ENCODE peak calls at places on chromosomes 3 and 15, in five cellular contexts. J is fibroblast of lung; O is brain microvascular endothelial cell; L is CD4-positive, alpha-beta T cell; T is aorta. X is an unnamed sample.

GRCh38 chr3:182078929-182079328 is 367.2 kb downstream of the SOX2 start:
- DNase-seq in J (no peak), O (no peak), L (no peak), T (no peak), X (no peak)

GRCh38 chr3:102269401-102269800 is 165.4 kb upstream of the ZPLD1 start:
- DNase-seq in J (no peak), O (no peak), L (no peak), T (no peak), X (no peak)

GRCh38 chr3:192577271-192577670 is 150.1 kb downstream of the FGF12 start:
- DNase-seq in J (no peak), O (no peak), L (no peak), T (no peak), X (no peak)

GRCh38 chr3:128079823-128080222 is 27.6 kb downstream of the SEC61A1 start:
- DNase-seq in J (no peak), O (no peak), L (no peak), T (no peak), X (no peak)

GRCh38 chr3:106176734-106177133 is 307.9 kb upstream of the CBLB start:
- DNase-seq in J (peak; percentile 32), O (no peak), L (peak; percentile 45), T (no peak), X (no peak)

GRCh38 chr3:43180027-43180426 is 74.1 kb upstream of the POMGNT2 start:
- DNase-seq in J (peak; percentile 94), O (peak; percentile 95), L (peak; percentile 28), T (no peak), X (no peak)

GRCh38 chr3:107637416-107638182 is 114.8 kb downstream of the BBX start:
- DNase-seq in J (no peak), O (no peak), L (no peak), T (no peak), X (no peak)

GRCh38 chr15:56064152-56064551 is 70.7 kb upstream of the NEDD4 start:
- DNase-seq in J (no peak), O (no peak), L (no peak), T (no peak), X (no peak)

GRCh38 chr3:46479696-46480095 is 15.0 kb upstream of the LTF start:
- DNase-seq in J (no peak), O (no peak), L (no peak), T (peak; percentile 26), X (no peak)

GRCh38 chr3:111764645-111765091 is 94.4 kb upstream of the PHLDB2 start:
- DNase-seq in J (peak; percentile 52), O (no peak), L (no peak), T (no peak), X (no peak)

GRCh38 chr3:100912571-100912970 is 80.7 kb downstream of the ABI3BP start:
- DNase-seq in J (no peak), O (no peak), L (no peak), T (no peak), X (no peak)

GRCh38 chr3:4398120-4398740 is 68.8 kb downstream of the SUMF1 start:
- DNase-seq in J (peak; percentile 45), O (no peak), L (no peak), T (no peak), X (no peak)

GRCh38 chr3:60399295-60399694 is 852.0 kb downstream of the FHIT start:
- DNase-seq in J (no peak), O (no peak), L (no peak), T (no peak), X (no peak)

GRCh38 chr3:98645039-98645438 is 51.6 kb upstream of the CPOX start:
- DNase-seq in J (no peak), O (no peak), L (no peak), T (no peak), X (no peak)

GRCh38 chr3:35665390-35666055 is 26.2 kb downstream of the ARPP21 start:
- DNase-seq in J (no peak), O (peak; percentile 7), L (no peak), T (no peak), X (no peak)

GRCh38 chr3:99656606-99657005 is 18.2 kb downstream of the COL8A1 start:
- DNase-seq in J (peak; percentile 38), O (no peak), L (no peak), T (no peak), X (no peak)

GRCh38 chr15:73944161-73945099 is 18.2 kb downstream of the LOXL1 start:
- DNase-seq in J (no peak), O (no peak), L (no peak), T (peak; percentile 54), X (no peak)

GRCh38 chr15:35481992-35482391 is 64.0 kb downstream of the DPH6 start:
- DNase-seq in J (peak; percentile 40), O (peak; percentile 67), L (no peak), T (no peak), X (no peak)

GRCh38 chr3:40793739-40794138 is 269.0 kb downstream of the ZNF621 start:
- DNase-seq in J (no peak), O (no peak), L (no peak), T (no peak), X (no peak)

GRCh38 chr3:10883478-10884234 is 67.6 kb downstream of the SLC6A11 start:
- DNase-seq in J (no peak), O (peak; percentile 1), L (no peak), T (no peak), X (no peak)

GRCh38 chr15:48547305-48547704 is 98.2 kb downstream of the FBN1 start:
- DNase-seq in J (peak; percentile 56), O (peak; percentile 90), L (no peak), T (no peak), X (no peak)

GRCh38 chr3:155517907-155518306 is 224.4 kb upstream of the STRIT1 start:
- DNase-seq in J (no peak), O (no peak), L (no peak), T (no peak), X (no peak)

DNA sequence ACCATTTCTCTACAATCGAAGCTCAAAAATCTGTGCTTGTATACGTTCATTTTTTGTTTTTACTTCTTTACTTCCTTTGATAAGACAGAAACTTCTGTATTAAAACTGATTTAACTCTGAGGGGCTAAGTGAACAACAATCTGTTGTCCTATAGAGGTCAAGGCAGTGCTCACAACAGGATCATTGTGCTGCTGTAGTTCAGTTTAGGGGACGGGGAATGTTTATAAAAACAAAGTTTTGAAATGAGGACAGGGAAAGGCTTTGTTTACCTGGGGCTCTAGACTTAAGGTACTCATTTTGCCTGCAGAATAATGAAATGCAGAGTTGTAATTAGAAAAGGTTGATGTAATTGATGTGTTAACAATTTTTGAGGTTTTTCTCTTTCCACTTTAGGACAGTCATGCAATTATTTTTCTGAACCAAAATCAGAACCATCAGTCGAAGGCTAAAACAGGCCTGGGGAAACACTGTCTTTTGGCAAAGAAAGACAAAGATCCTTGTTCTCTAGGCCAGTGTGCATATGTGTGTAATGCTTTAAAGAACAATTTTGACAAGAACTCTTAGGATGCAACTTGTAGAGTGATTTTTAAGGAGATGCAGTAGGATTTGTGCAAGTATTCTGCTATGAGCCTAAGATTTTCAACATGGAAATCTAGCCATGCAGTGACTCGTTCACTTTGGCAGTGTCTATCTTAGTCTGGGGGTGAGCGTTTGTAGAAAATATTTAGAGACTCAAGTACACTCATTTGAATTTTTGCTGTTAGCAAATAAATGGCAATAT is 165.2 kb downstream of the PGPEP1L start:
- DNase-seq in J (no peak), O (no peak), L (no peak), T (no peak), X (no peak)
- H3K27ac ChIP-seq in J (no peak overlapping the region), O (no peak overlapping the region), L (no peak overlapping the region), T (no peak overlapping the region), X (peak overlapping the region; percentile 24)

GRCh38 chr3:1551741-1552140 is 458.9 kb downstream of the CNTN6 start:
- DNase-seq in J (no peak), O (no peak), L (no peak), T (no peak), X (no peak)
- H3K27ac ChIP-seq in J (no peak overlapping the region), O (no peak overlapping the region), L (no peak overlapping the region), T (no peak overlapping the region), X (no peak overlapping the region)

DNA sequence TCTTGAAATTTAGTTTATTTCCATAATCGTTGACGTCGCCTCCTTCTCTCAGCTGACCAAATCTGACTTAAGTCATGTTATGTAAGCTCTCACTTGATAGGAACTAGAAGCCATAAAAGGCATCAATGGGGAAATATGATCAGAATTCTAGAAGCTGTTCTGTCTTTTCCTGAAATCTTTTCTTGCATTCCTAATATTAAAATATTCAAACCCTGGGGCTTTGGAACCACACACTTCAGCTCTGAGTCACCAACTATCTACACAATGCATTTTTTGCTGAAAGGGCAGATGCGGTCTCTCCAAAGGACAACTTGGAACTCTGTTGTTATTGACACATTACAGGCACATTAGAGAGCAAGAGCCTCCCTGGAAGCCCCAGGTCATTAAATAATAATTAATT is 91.3 kb downstream of the LARS2 start:
- DNase-seq in J (peak; percentile 33), O (peak; percentile 80), L (no peak), T (no peak), X (no peak)
- H3K27ac ChIP-seq in J (peak overlapping the region; percentile 36), O (peak overlapping the region; percentile 59), L (no peak overlapping the region), T (no peak overlapping the region), X (no peak overlapping the region)

GRCh38 chr3:184333700-184334099 is 3.7 kb upstream of the FAM131A start:
- DNase-seq in J (no peak), O (no peak), L (no peak), T (no peak), X (no peak)
- H3K27ac ChIP-seq in J (peak overlapping the region; percentile 92), O (peak overlapping the region; percentile 83), L (peak overlapping the region; percentile 88), T (no peak overlapping the region), X (no peak overlapping the region)

X was measured in substantia nigra.